ENCODE peak calls at places on chromosomes 11 and 22, in five cellular contexts. One of them, this sample, is unnamed. For H3K9me3, the result is how much of the 10 kb centered on the place peaks cover.

GRCh38 chr11:1049431-1049891 is 12.9 kb upstream of the MUC6 start:
- DNase-seq in iPS DF 6.9: no peak
- DNase-seq in naive thymus-derived CD4-positive, alpha-beta T cell: no peak
- DNase-seq in DND-41: no peak
- DNase-seq in A549: no peak
- DNase-seq in this sample: no peak

GRCh38 chr11:125091247-125091876 is 20.1 kb downstream of the TMEM218 start:
- DNase-seq in iPS DF 6.9: peak
- DNase-seq in naive thymus-derived CD4-positive, alpha-beta T cell: no peak
- DNase-seq in DND-41: peak
- DNase-seq in A549: peak
- DNase-seq in this sample: no peak

GRCh38 chr22:40593460-40594273 is 42.9 kb downstream of the MRTFA start:
- DNase-seq in iPS DF 6.9: no peak
- DNase-seq in naive thymus-derived CD4-positive, alpha-beta T cell: no peak
- DNase-seq in DND-41: no peak
- DNase-seq in A549: no peak
- DNase-seq in this sample: no peak

GRCh38 chr11:28878025-28878424 is 769.8 kb downstream of the METTL15 start:
- DNase-seq in iPS DF 6.9: no peak
- DNase-seq in naive thymus-derived CD4-positive, alpha-beta T cell: no peak
- DNase-seq in DND-41: no peak
- DNase-seq in A549: peak
- DNase-seq in this sample: no peak

GRCh38 chr11:60485987-60486386 is 6.6 kb upstream of the MS4A12 start:
- DNase-seq in iPS DF 6.9: no peak
- DNase-seq in naive thymus-derived CD4-positive, alpha-beta T cell: no peak
- DNase-seq in DND-41: peak
- DNase-seq in A549: peak
- DNase-seq in this sample: no peak

GRCh38 chr11:120718171-120718570 is 206.6 kb downstream of the GRIK4 start:
- DNase-seq in iPS DF 6.9: no peak
- DNase-seq in naive thymus-derived CD4-positive, alpha-beta T cell: no peak
- DNase-seq in DND-41: no peak
- DNase-seq in A549: no peak
- DNase-seq in this sample: no peak

GRCh38 chr22:44609589-44609988 is 92.4 kb upstream of the PRR5 start:
- DNase-seq in iPS DF 6.9: no peak
- DNase-seq in naive thymus-derived CD4-positive, alpha-beta T cell: no peak
- DNase-seq in DND-41: no peak
- DNase-seq in A549: no peak
- DNase-seq in this sample: no peak

GRCh38 chr11:69212121-69213110 is 56.7 kb downstream of the SMIM38 start:
- DNase-seq in iPS DF 6.9: no peak
- DNase-seq in naive thymus-derived CD4-positive, alpha-beta T cell: no peak
- DNase-seq in DND-41: no peak
- DNase-seq in A549: no peak
- DNase-seq in this sample: no peak

GRCh38 chr11:34620820-34621792 is at the start of gene EHF:
- DNase-seq in iPS DF 6.9: no peak
- DNase-seq in naive thymus-derived CD4-positive, alpha-beta T cell: no peak
- DNase-seq in DND-41: no peak
- DNase-seq in A549: no peak
- DNase-seq in this sample: no peak

GRCh38 chr11:67670316-67671210 is 3.9 kb downstream of the ALDH3B2 start:
- DNase-seq in iPS DF 6.9: no peak
- DNase-seq in naive thymus-derived CD4-positive, alpha-beta T cell: no peak
- DNase-seq in DND-41: peak
- DNase-seq in A549: peak
- DNase-seq in this sample: no peak

DNA sequence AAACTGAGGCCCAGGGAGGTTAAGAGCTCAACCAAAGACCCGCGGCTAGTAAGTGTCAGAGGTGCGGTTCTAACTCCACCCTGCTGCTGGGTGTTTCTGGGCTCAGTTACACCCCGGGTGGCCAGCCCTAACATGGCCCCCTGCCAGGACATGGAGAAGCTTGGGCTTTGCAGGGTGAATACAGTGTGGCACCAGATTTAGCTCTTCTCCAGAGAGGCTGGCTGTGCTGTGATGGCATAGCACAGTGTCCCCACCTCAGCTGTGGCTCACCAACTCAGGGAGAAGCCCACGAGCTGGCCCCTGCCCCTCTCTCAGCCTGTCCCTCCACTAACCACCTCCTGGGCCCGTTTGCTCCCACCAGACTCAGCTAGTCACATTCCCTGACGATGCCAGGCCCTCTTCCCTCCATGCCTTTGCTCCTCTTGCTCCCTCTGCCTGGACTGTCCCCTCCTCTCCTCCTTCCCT is 7.0 kb downstream of the UCP3 start:
- DNase-seq in iPS DF 6.9: no peak
- DNase-seq in naive thymus-derived CD4-positive, alpha-beta T cell: no peak
- DNase-seq in DND-41: no peak
- DNase-seq in A549: no peak
- DNase-seq in this sample: no peak
- H3K9me3 ChIP-seq in iPS DF 6.9: under half
- H3K9me3 ChIP-seq in naive thymus-derived CD4-positive, alpha-beta T cell: under half
- H3K9me3 ChIP-seq in DND-41: under half
- H3K9me3 ChIP-seq in A549: under half
- H3K9me3 ChIP-seq in this sample: under half

GRCh38 chr11:102320679-102321078 is 3.4 kb downstream of the BIRC3 start:
- DNase-seq in iPS DF 6.9: no peak
- DNase-seq in naive thymus-derived CD4-positive, alpha-beta T cell: no peak
- DNase-seq in DND-41: no peak
- DNase-seq in A549: no peak
- DNase-seq in this sample: no peak

GRCh38 chr11:102323542-102324261 is 6.4 kb downstream of the BIRC3 start:
- DNase-seq in iPS DF 6.9: no peak
- DNase-seq in naive thymus-derived CD4-positive, alpha-beta T cell: no peak
- DNase-seq in DND-41: no peak
- DNase-seq in A549: no peak
- DNase-seq in this sample: no peak

GRCh38 chr11:102325088-102325487 is 7.8 kb downstream of the BIRC3 start:
- DNase-seq in iPS DF 6.9: no peak
- DNase-seq in naive thymus-derived CD4-positive, alpha-beta T cell: no peak
- DNase-seq in DND-41: no peak
- DNase-seq in A549: no peak
- DNase-seq in this sample: no peak

GRCh38 chr11:102320166-102320565 is 2.9 kb downstream of the BIRC3 start:
- DNase-seq in iPS DF 6.9: no peak
- DNase-seq in naive thymus-derived CD4-positive, alpha-beta T cell: no peak
- DNase-seq in DND-41: no peak
- DNase-seq in A549: no peak
- DNase-seq in this sample: no peak

GRCh38 chr11:102322560-102322959 is 5.3 kb downstream of the BIRC3 start:
- DNase-seq in iPS DF 6.9: no peak
- DNase-seq in naive thymus-derived CD4-positive, alpha-beta T cell: no peak
- DNase-seq in DND-41: peak
- DNase-seq in A549: no peak
- DNase-seq in this sample: no peak
- H3K4me3 ChIP-seq in iPS DF 6.9: no peak
- H3K4me3 ChIP-seq in naive thymus-derived CD4-positive, alpha-beta T cell: peak
- H3K4me3 ChIP-seq in DND-41: peak
- H3K4me3 ChIP-seq in A549: peak
- H3K4me3 ChIP-seq in this sample: peak

DNA sequence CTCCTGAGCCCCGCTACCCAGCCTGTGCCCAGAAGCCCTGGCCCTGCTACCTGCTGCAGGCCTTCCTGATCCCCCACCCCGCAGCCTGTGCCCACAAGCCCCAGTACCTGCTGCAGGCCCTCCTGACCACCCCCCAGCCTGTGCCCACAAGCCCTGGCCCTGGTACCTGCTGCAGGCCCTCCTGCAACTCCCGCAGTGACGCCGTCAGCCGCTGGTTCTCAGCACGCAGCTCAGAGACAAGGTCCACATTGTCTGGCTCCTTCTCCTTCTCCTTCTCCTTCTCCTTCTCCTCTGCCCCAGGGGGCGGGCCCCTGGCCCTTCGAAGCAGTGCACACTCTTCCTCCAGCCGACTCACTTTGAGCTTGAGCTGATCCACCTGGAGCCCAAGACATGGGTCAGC is 9.2 kb downstream of the CARD10 start:
- DNase-seq in iPS DF 6.9: no peak
- DNase-seq in naive thymus-derived CD4-positive, alpha-beta T cell: no peak
- DNase-seq in DND-41: no peak
- DNase-seq in A549: no peak
- DNase-seq in this sample: no peak
- H3K27ac ChIP-seq in iPS DF 6.9: no peak
- H3K27ac ChIP-seq in naive thymus-derived CD4-positive, alpha-beta T cell: no peak
- H3K27ac ChIP-seq in DND-41: no peak
- H3K27ac ChIP-seq in A549: peak
- H3K27ac ChIP-seq in this sample: no peak

DNA sequence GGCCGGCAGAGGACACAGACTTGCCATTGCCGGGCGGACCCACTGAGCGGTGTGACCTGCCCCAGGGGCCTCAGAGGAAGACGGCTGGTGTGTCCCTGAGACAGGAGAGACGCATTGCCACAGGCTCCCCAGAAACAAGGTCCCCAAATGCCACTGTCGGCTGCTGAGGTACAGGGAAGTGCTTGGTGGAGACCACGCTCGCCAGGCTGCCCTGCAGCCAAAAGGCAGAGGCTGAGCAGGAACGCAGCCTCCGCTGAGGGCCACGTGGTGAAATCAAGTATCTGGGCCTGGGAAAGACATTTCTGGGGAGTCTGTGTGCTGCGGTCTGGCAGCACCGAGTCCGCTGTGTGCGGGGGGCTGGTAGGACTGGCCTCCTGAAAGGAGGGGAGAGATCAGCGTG is 794.9 kb downstream of the BRD1 start:
- DNase-seq in iPS DF 6.9: no peak
- DNase-seq in naive thymus-derived CD4-positive, alpha-beta T cell: no peak
- DNase-seq in DND-41: no peak
- DNase-seq in A549: no peak
- DNase-seq in this sample: no peak
- H3K9me3 ChIP-seq in iPS DF 6.9: under half
- H3K9me3 ChIP-seq in naive thymus-derived CD4-positive, alpha-beta T cell: under half
- H3K9me3 ChIP-seq in DND-41: under half
- H3K9me3 ChIP-seq in A549: under half
- H3K9me3 ChIP-seq in this sample: under half

GRCh38 chr22:36798671-36799066 is 18.2 kb downstream of the PVALB start:
- DNase-seq in iPS DF 6.9: no peak
- DNase-seq in naive thymus-derived CD4-positive, alpha-beta T cell: no peak
- DNase-seq in DND-41: no peak
- DNase-seq in A549: no peak
- DNase-seq in this sample: no peak
- H3K4me3 ChIP-seq in iPS DF 6.9: no peak
- H3K4me3 ChIP-seq in naive thymus-derived CD4-positive, alpha-beta T cell: no peak
- H3K4me3 ChIP-seq in DND-41: no peak
- H3K4me3 ChIP-seq in A549: no peak
- H3K4me3 ChIP-seq in this sample: no peak